ENCODE peak calls at places on chromosomes 11 and 22, in seven cellular contexts. One of them, this sample, is unnamed.

GRCh38 chr11:71255323-71255722 is 2.9 kb upstream of the SHANK2 start:
- DNase-seq in PC-3: no peak
- DNase-seq in MM.1S: no peak
- DNase-seq in GM23248: no peak
- DNase-seq in GM23338: peak
- DNase-seq in HCT116: no peak
- DNase-seq in neural progenitor cell: no peak
- DNase-seq in this sample: peak

GRCh38 chr11:75445315-75445953 is 12.4 kb upstream of the KLHL35 start:
- DNase-seq in PC-3: peak
- DNase-seq in MM.1S: peak
- DNase-seq in GM23248: peak
- DNase-seq in GM23338: peak
- DNase-seq in HCT116: peak
- DNase-seq in neural progenitor cell: peak
- DNase-seq in this sample: peak

GRCh38 chr11:111422494-111423249 is 43.6 kb upstream of the POU2AF1 start:
- DNase-seq in PC-3: peak
- DNase-seq in MM.1S: peak
- DNase-seq in GM23248: peak
- DNase-seq in GM23338: peak
- DNase-seq in HCT116: peak
- DNase-seq in neural progenitor cell: peak
- DNase-seq in this sample: peak

GRCh38 chr22:39723899-39724351 is 153.4 kb downstream of the CACNA1I start:
- DNase-seq in PC-3: peak
- DNase-seq in MM.1S: no peak
- DNase-seq in GM23248: peak
- DNase-seq in GM23338: no peak
- DNase-seq in HCT116: peak
- DNase-seq in neural progenitor cell: no peak
- DNase-seq in this sample: peak

GRCh38 chr22:17476838-17477237 is 86.5 kb upstream of the SLC25A18 start:
- DNase-seq in PC-3: no peak
- DNase-seq in MM.1S: no peak
- DNase-seq in GM23248: no peak
- DNase-seq in GM23338: peak
- DNase-seq in HCT116: no peak
- DNase-seq in neural progenitor cell: no peak
- DNase-seq in this sample: no peak

GRCh38 chr11:8870461-8871282 is 40.3 kb upstream of the AKIP1 start:
- DNase-seq in PC-3: peak
- DNase-seq in MM.1S: peak
- DNase-seq in GM23248: peak
- DNase-seq in GM23338: peak
- DNase-seq in HCT116: peak
- DNase-seq in neural progenitor cell: peak
- DNase-seq in this sample: peak

GRCh38 chr22:41917375-41917905 is 2.6 kb upstream of the SHISA8 start:
- DNase-seq in PC-3: no peak
- DNase-seq in MM.1S: no peak
- DNase-seq in GM23248: no peak
- DNase-seq in GM23338: no peak
- DNase-seq in HCT116: no peak
- DNase-seq in neural progenitor cell: no peak
- DNase-seq in this sample: no peak

GRCh38 chr11:12287009-12287373 is 90.4 kb upstream of the PARVA start:
- DNase-seq in PC-3: peak
- DNase-seq in MM.1S: no peak
- DNase-seq in GM23248: peak
- DNase-seq in GM23338: no peak
- DNase-seq in HCT116: peak
- DNase-seq in neural progenitor cell: no peak
- DNase-seq in this sample: peak

GRCh38 chr22:44574057-44574456 is 76.0 kb upstream of the RTL6 start:
- DNase-seq in PC-3: peak
- DNase-seq in MM.1S: no peak
- DNase-seq in GM23248: peak
- DNase-seq in GM23338: no peak
- DNase-seq in HCT116: peak
- DNase-seq in neural progenitor cell: no peak
- DNase-seq in this sample: peak

GRCh38 chr11:28878025-28878424 is 769.8 kb downstream of the METTL15 start:
- DNase-seq in PC-3: peak
- DNase-seq in MM.1S: no peak
- DNase-seq in GM23248: peak
- DNase-seq in GM23338: no peak
- DNase-seq in HCT116: no peak
- DNase-seq in neural progenitor cell: no peak
- DNase-seq in this sample: no peak

GRCh38 chr11:62133328-62134065 is 9.7 kb downstream of the INCENP start:
- DNase-seq in PC-3: no peak
- DNase-seq in MM.1S: no peak
- DNase-seq in GM23248: no peak
- DNase-seq in GM23338: no peak
- DNase-seq in HCT116: no peak
- DNase-seq in neural progenitor cell: no peak
- DNase-seq in this sample: no peak

GRCh38 chr11:112553340-112553739 is 292.7 kb upstream of the PLET1 start:
- DNase-seq in PC-3: no peak
- DNase-seq in MM.1S: no peak
- DNase-seq in GM23248: no peak
- DNase-seq in GM23338: no peak
- DNase-seq in HCT116: no peak
- DNase-seq in neural progenitor cell: no peak
- DNase-seq in this sample: no peak

GRCh38 chr11:69702769-69703510 is 882 bp downstream of the FGF19 start:
- DNase-seq in PC-3: no peak
- DNase-seq in MM.1S: no peak
- DNase-seq in GM23248: no peak
- DNase-seq in GM23338: peak
- DNase-seq in HCT116: no peak
- DNase-seq in neural progenitor cell: peak
- DNase-seq in this sample: no peak
- TF ChIP-seq EZH2 in PC-3: no peak
- TF ChIP-seq EZH2 in MM.1S: no peak
- TF ChIP-seq EZH2 in GM23248: peak
- TF ChIP-seq EZH2 in GM23338: no peak
- TF ChIP-seq EZH2 in HCT116: no peak
- TF ChIP-seq EZH2 in neural progenitor cell: peak
- TF ChIP-seq EZH2 in this sample: peak

DNA sequence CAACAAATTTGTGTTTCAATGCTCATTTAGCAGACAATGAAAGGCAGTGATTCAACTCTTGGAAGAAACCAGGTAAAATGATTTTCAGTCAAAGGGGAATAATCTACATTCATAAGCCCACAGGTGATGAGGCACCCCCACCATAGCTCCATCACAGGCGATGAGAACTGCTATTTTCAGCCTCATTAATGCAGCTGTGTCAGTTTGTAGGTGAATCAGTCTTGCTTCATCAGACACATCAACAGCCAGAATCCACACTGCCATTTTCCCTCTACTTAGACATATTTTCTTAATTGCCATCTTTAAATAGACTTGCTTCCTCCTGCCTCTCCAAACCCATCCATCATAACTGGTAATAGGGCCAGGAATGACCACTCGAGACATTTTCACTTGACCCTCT is 701.0 kb downstream of the OPCML start:
- DNase-seq in PC-3: no peak
- DNase-seq in MM.1S: no peak
- DNase-seq in GM23248: no peak
- DNase-seq in GM23338: no peak
- DNase-seq in HCT116: no peak
- DNase-seq in neural progenitor cell: no peak
- DNase-seq in this sample: no peak
- TF ChIP-seq EZH2phosphoT487 in PC-3: no peak
- TF ChIP-seq EZH2phosphoT487 in MM.1S: no peak
- TF ChIP-seq EZH2phosphoT487 in GM23248: no peak
- TF ChIP-seq EZH2phosphoT487 in GM23338: no peak
- TF ChIP-seq EZH2phosphoT487 in HCT116: no peak
- TF ChIP-seq EZH2phosphoT487 in neural progenitor cell: no peak
- TF ChIP-seq EZH2phosphoT487 in this sample: no peak

GRCh38 chr11:31799036-31799793 is 11.9 kb downstream of the PAX6 start:
- DNase-seq in PC-3: no peak
- DNase-seq in MM.1S: peak
- DNase-seq in GM23248: no peak
- DNase-seq in GM23338: peak
- DNase-seq in HCT116: no peak
- DNase-seq in neural progenitor cell: peak
- DNase-seq in this sample: no peak
- TF ChIP-seq EZH2 in PC-3: no peak
- TF ChIP-seq EZH2 in MM.1S: no peak
- TF ChIP-seq EZH2 in GM23248: peak
- TF ChIP-seq EZH2 in GM23338: peak
- TF ChIP-seq EZH2 in HCT116: no peak
- TF ChIP-seq EZH2 in neural progenitor cell: peak
- TF ChIP-seq EZH2 in this sample: peak

GRCh38 chr11:129457321-129457720 is 81.7 kb downstream of the BARX2 start:
- DNase-seq in PC-3: peak
- DNase-seq in MM.1S: no peak
- DNase-seq in GM23248: no peak
- DNase-seq in GM23338: no peak
- DNase-seq in HCT116: no peak
- DNase-seq in neural progenitor cell: no peak
- DNase-seq in this sample: peak
- TF ChIP-seq EZH2phosphoT487 in PC-3: no peak
- TF ChIP-seq EZH2phosphoT487 in MM.1S: no peak
- TF ChIP-seq EZH2phosphoT487 in GM23248: no peak
- TF ChIP-seq EZH2phosphoT487 in GM23338: no peak
- TF ChIP-seq EZH2phosphoT487 in HCT116: no peak
- TF ChIP-seq EZH2phosphoT487 in neural progenitor cell: no peak
- TF ChIP-seq EZH2phosphoT487 in this sample: no peak

This sample was measured in hepatocyte.